ENCODE peak calls at places on chromosome 18, in ten cellular contexts. One of them, this sample, is unnamed.

GRCh38 chr18:53070706-53071105 is 730.7 kb downstream of the DCC start:
- DNase-seq in fibroblast of the aortic adventitia: no peak
- DNase-seq in activated naive CD4-positive, alpha-beta T cell: no peak
- DNase-seq in IMR-90: no peak
- DNase-seq in stimulated activated CD8-positive, alpha-beta memory T cell treated with anti-CD3 and anti-CD28 coated beads, Interleukin-2, amount 100 ng/mL, for 48 hours: no peak
- DNase-seq in mesothelial cell of epicardium: no peak
- DNase-seq in naive thymus-derived CD4-positive, alpha-beta T cell: no peak
- DNase-seq in A172: no peak
- DNase-seq in endothelial cell: no peak
- DNase-seq in MCF 10A: no peak
- DNase-seq in this sample: no peak

GRCh38 chr18:46213295-46213694 is 109.1 kb downstream of the HAUS1 start:
- DNase-seq in fibroblast of the aortic adventitia: peak
- DNase-seq in activated naive CD4-positive, alpha-beta T cell: no peak
- DNase-seq in IMR-90: no peak
- DNase-seq in stimulated activated CD8-positive, alpha-beta memory T cell treated with anti-CD3 and anti-CD28 coated beads, Interleukin-2, amount 100 ng/mL, for 48 hours: no peak
- DNase-seq in mesothelial cell of epicardium: no peak
- DNase-seq in naive thymus-derived CD4-positive, alpha-beta T cell: peak
- DNase-seq in A172: no peak
- DNase-seq in endothelial cell: no peak
- DNase-seq in MCF 10A: peak
- DNase-seq in this sample: no peak

GRCh38 chr18:34848695-34849094 is 138.6 kb downstream of the DTNA start:
- DNase-seq in fibroblast of the aortic adventitia: no peak
- DNase-seq in activated naive CD4-positive, alpha-beta T cell: no peak
- DNase-seq in IMR-90: no peak
- DNase-seq in stimulated activated CD8-positive, alpha-beta memory T cell treated with anti-CD3 and anti-CD28 coated beads, Interleukin-2, amount 100 ng/mL, for 48 hours: no peak
- DNase-seq in mesothelial cell of epicardium: no peak
- DNase-seq in naive thymus-derived CD4-positive, alpha-beta T cell: no peak
- DNase-seq in A172: no peak
- DNase-seq in endothelial cell: no peak
- DNase-seq in MCF 10A: no peak
- DNase-seq in this sample: no peak

GRCh38 chr18:24204904-24205303 is 66.0 kb downstream of the CABYR start:
- DNase-seq in fibroblast of the aortic adventitia: no peak
- DNase-seq in activated naive CD4-positive, alpha-beta T cell: no peak
- DNase-seq in IMR-90: no peak
- DNase-seq in stimulated activated CD8-positive, alpha-beta memory T cell treated with anti-CD3 and anti-CD28 coated beads, Interleukin-2, amount 100 ng/mL, for 48 hours: no peak
- DNase-seq in mesothelial cell of epicardium: no peak
- DNase-seq in naive thymus-derived CD4-positive, alpha-beta T cell: no peak
- DNase-seq in A172: no peak
- DNase-seq in endothelial cell: no peak
- DNase-seq in MCF 10A: no peak
- DNase-seq in this sample: no peak

GRCh38 chr18:51997129-51997528 is 342.9 kb upstream of the DCC start:
- DNase-seq in fibroblast of the aortic adventitia: no peak
- DNase-seq in activated naive CD4-positive, alpha-beta T cell: no peak
- DNase-seq in IMR-90: no peak
- DNase-seq in stimulated activated CD8-positive, alpha-beta memory T cell treated with anti-CD3 and anti-CD28 coated beads, Interleukin-2, amount 100 ng/mL, for 48 hours: no peak
- DNase-seq in mesothelial cell of epicardium: no peak
- DNase-seq in naive thymus-derived CD4-positive, alpha-beta T cell: no peak
- DNase-seq in A172: no peak
- DNase-seq in endothelial cell: no peak
- DNase-seq in MCF 10A: no peak
- DNase-seq in this sample: no peak

GRCh38 chr18:68494802-68495560 is 219.9 kb downstream of the TMX3 start:
- DNase-seq in fibroblast of the aortic adventitia: peak
- DNase-seq in activated naive CD4-positive, alpha-beta T cell: no peak
- DNase-seq in IMR-90: peak
- DNase-seq in stimulated activated CD8-positive, alpha-beta memory T cell treated with anti-CD3 and anti-CD28 coated beads, Interleukin-2, amount 100 ng/mL, for 48 hours: no peak
- DNase-seq in mesothelial cell of epicardium: no peak
- DNase-seq in naive thymus-derived CD4-positive, alpha-beta T cell: no peak
- DNase-seq in A172: peak
- DNase-seq in endothelial cell: no peak
- DNase-seq in MCF 10A: peak
- DNase-seq in this sample: peak

GRCh38 chr18:55489742-55490055 is 98.3 kb downstream of the TCF4 start:
- DNase-seq in fibroblast of the aortic adventitia: no peak
- DNase-seq in activated naive CD4-positive, alpha-beta T cell: no peak
- DNase-seq in IMR-90: peak
- DNase-seq in stimulated activated CD8-positive, alpha-beta memory T cell treated with anti-CD3 and anti-CD28 coated beads, Interleukin-2, amount 100 ng/mL, for 48 hours: peak
- DNase-seq in mesothelial cell of epicardium: no peak
- DNase-seq in naive thymus-derived CD4-positive, alpha-beta T cell: peak
- DNase-seq in A172: no peak
- DNase-seq in endothelial cell: no peak
- DNase-seq in MCF 10A: no peak
- DNase-seq in this sample: no peak

GRCh38 chr18:61892683-61893303 is at the start of gene RNF152:
- DNase-seq in fibroblast of the aortic adventitia: peak
- DNase-seq in activated naive CD4-positive, alpha-beta T cell: no peak
- DNase-seq in IMR-90: peak
- DNase-seq in stimulated activated CD8-positive, alpha-beta memory T cell treated with anti-CD3 and anti-CD28 coated beads, Interleukin-2, amount 100 ng/mL, for 48 hours: no peak
- DNase-seq in mesothelial cell of epicardium: peak
- DNase-seq in naive thymus-derived CD4-positive, alpha-beta T cell: peak
- DNase-seq in A172: no peak
- DNase-seq in endothelial cell: peak
- DNase-seq in MCF 10A: no peak
- DNase-seq in this sample: peak

GRCh38 chr18:62784966-62785413 is 69.6 kb downstream of the PHLPP1 start:
- DNase-seq in fibroblast of the aortic adventitia: peak
- DNase-seq in activated naive CD4-positive, alpha-beta T cell: no peak
- DNase-seq in IMR-90: peak
- DNase-seq in stimulated activated CD8-positive, alpha-beta memory T cell treated with anti-CD3 and anti-CD28 coated beads, Interleukin-2, amount 100 ng/mL, for 48 hours: no peak
- DNase-seq in mesothelial cell of epicardium: peak
- DNase-seq in naive thymus-derived CD4-positive, alpha-beta T cell: no peak
- DNase-seq in A172: peak
- DNase-seq in endothelial cell: no peak
- DNase-seq in MCF 10A: no peak
- DNase-seq in this sample: peak

GRCh38 chr18:3071676-3072075 is 58.7 kb upstream of the LPIN2 start:
- DNase-seq in fibroblast of the aortic adventitia: no peak
- DNase-seq in activated naive CD4-positive, alpha-beta T cell: no peak
- DNase-seq in IMR-90: no peak
- DNase-seq in stimulated activated CD8-positive, alpha-beta memory T cell treated with anti-CD3 and anti-CD28 coated beads, Interleukin-2, amount 100 ng/mL, for 48 hours: no peak
- DNase-seq in mesothelial cell of epicardium: no peak
- DNase-seq in naive thymus-derived CD4-positive, alpha-beta T cell: no peak
- DNase-seq in A172: no peak
- DNase-seq in endothelial cell: no peak
- DNase-seq in MCF 10A: no peak
- DNase-seq in this sample: no peak

This sample was measured in adipocyte.